ENCODE peak calls at places on chromosome 14, in four cellular contexts. Y is astrocyte, X is cardiac muscle cell, Q is psoas muscle. T is an unnamed sample.

GRCh38 chr14:67387195-67387594 is 24.8 kb downstream of the PLEK2 start:
- DNase-seq in Y (no peak), X (no peak), Q (no peak), T (no peak)

GRCh38 chr14:72582582-72582981 is 311.3 kb downstream of the DPF3 start:
- DNase-seq in Y (no peak), X (no peak), Q (no peak), T (no peak)

GRCh38 chr14:84927096-84927910 is 602.6 kb upstream of the FLRT2 start:
- DNase-seq in Q (no peak), Y (no peak), X (peak; percentile 25), T (no peak)

GRCh38 chr14:31543969-31544799 is 17.0 kb upstream of the NUBPL start:
- DNase-seq in Q (no peak), X (peak; percentile 27), Y (no peak), T (no peak)

GRCh38 chr14:52778702-52779101 is 12.7 kb downstream of the GNPNAT1 start:
- DNase-seq in Y (no peak), Q (no peak), X (no peak), T (no peak)

GRCh38 chr14:42854061-42854460 is 1247.4 kb downstream of the LRFN5 start:
- DNase-seq in Q (no peak), X (no peak), Y (no peak), T (no peak)

GRCh38 chr14:55832122-55832911 is 252.3 kb downstream of the KTN1 start:
- DNase-seq in Q (no peak), Y (no peak), X (no peak), T (no peak)

GRCh38 chr14:101360045-101360931 is 201.0 kb upstream of the DIO3 start:
- DNase-seq in Y (no peak), Q (peak; percentile 88), X (peak; percentile 2), T (peak; percentile 79)

GRCh38 chr14:75577724-75578098 is 709 bp upstream of the FLVCR2 start:
- DNase-seq in Q (peak; percentile 94), Y (peak; percentile 55), X (peak; percentile 92), T (peak; percentile 83)

GRCh38 chr14:100541621-100542560 is 45.3 kb downstream of the BEGAIN start:
- DNase-seq in Y (no peak), Q (peak; percentile 48), X (no peak), T (no peak)

GRCh38 chr14:33911046-33911445 is 39.8 kb downstream of the EGLN3 start:
- DNase-seq in X (no peak), Y (no peak), Q (no peak), T (no peak)

GRCh38 chr14:103521438-103521961 is 1.1 kb downstream of the CKB start:
- DNase-seq in Y (no peak), Q (no peak), X (no peak), T (no peak)

GRCh38 chr14:85415015-85415712 is 114.8 kb upstream of the FLRT2 start:
- DNase-seq in X (peak; percentile 96), Q (no peak), Y (peak; percentile 94), T (no peak)

GRCh38 chr14:94386085-94387031 is 2.0 kb downstream of the SERPINA1 start:
- DNase-seq in Q (no peak), X (no peak), Y (no peak), T (peak; percentile 58)

GRCh38 chr14:32444262-32444661 is 115.2 kb downstream of the AKAP6 start:
- DNase-seq in Y (no peak), X (no peak), Q (no peak), T (no peak)

GRCh38 chr14:99545574-99545973 is 58.4 kb downstream of the CCDC85C start:
- DNase-seq in Q (no peak), Y (no peak), X (no peak), T (no peak)

GRCh38 chr14:101705733-101706508 is 55.6 kb upstream of the PPP2R5C start:
- DNase-seq in Y (peak; percentile 10), X (peak; percentile 76), Q (peak; percentile 81), T (no peak)

GRCh38 chr14:54487771-54488170 is 1.0 kb downstream of the GMFB start:
- DNase-seq in Y (peak; percentile 49), Q (no peak), X (peak; percentile 58), T (no peak)

GRCh38 chr14:31194095-31194494 is 13.5 kb downstream of the HECTD1 start:
- DNase-seq in Q (no peak), X (peak; percentile 38), Y (no peak), T (no peak)

GRCh38 chr14:104546021-104546491 is 33.5 kb upstream of the C14orf180 start:
- DNase-seq in X (no peak), Y (no peak), Q (peak; percentile 26), T (no peak)

GRCh38 chr14:94761999-94762377 is 7.9 kb downstream of the GSC start:
- DNase-seq in Y (no peak), X (no peak), Q (peak; percentile 62), T (no peak)

GRCh38 chr14:104149617-104150141 is 11.3 kb downstream of the KIF26A start:
- DNase-seq in Y (peak; percentile 3), Q (peak; percentile 52), X (peak; percentile 27), T (no peak)

GRCh38 chr14:75648066-75648838 is 12.4 kb downstream of the ERG28 start:
- DNase-seq in Y (peak; percentile 97), X (peak; percentile 92), Q (peak; percentile 89), T (no peak)

GRCh38 chr14:56590535-56590951 is 10.9 kb downstream of the TMEM260 start:
- DNase-seq in Y (peak; percentile 12), Q (no peak), X (peak; percentile 8), T (no peak)

GRCh38 chr14:37623971-37624370 is 28.5 kb downstream of the TTC6 start:
- DNase-seq in Y (peak; percentile 3), Q (no peak), X (no peak), T (no peak)

GRCh38 chr14:68924392-68925158 is 54.5 kb downstream of the ACTN1 start:
- DNase-seq in Q (no peak), Y (no peak), X (no peak), T (no peak)

GRCh38 chr14:77181603-77182437 is at the start of gene TMEM63C:
- DNase-seq in X (peak; percentile 15), Q (no peak), Y (peak; percentile 10), T (no peak)

GRCh38 chr14:59161571-59162175 is 26.8 kb upstream of the DAAM1 start:
- DNase-seq in Q (peak; percentile 45), X (peak; percentile 92), Y (peak; percentile 86), T (peak; percentile 76)

GRCh38 chr14:95562892-95563685 is 28.2 kb downstream of the GLRX5 start:
- DNase-seq in Q (no peak), Y (peak; percentile 4), X (peak; percentile 40), T (no peak)

GRCh38 chr14:40870252-40870651 is 736.4 kb upstream of the LRFN5 start:
- DNase-seq in X (no peak), Q (no peak), Y (no peak), T (no peak)

GRCh38 chr14:71532349-71532748 is 399.9 kb upstream of the RGS6 start:
- DNase-seq in Y (peak; percentile 91), X (no peak), Q (no peak), T (no peak)

GRCh38 chr14:60723218-60724079 is 702 bp downstream of the SIX4 start:
- DNase-seq in X (peak; percentile 66), Y (peak; percentile 49), Q (peak; percentile 81), T (peak; percentile 74)

GRCh38 chr14:75246546-75247285 is 31.9 kb upstream of the FOS start:
- DNase-seq in Q (no peak), Y (no peak), X (no peak), T (no peak)

GRCh38 chr14:88492272-88493089 is 62.3 kb downstream of the PTPN21 start:
- DNase-seq in Q (no peak), Y (peak; percentile 47), X (peak; percentile 87), T (no peak)

GRCh38 chr14:34501997-34502396 is 37.5 kb downstream of the EAPP start:
- DNase-seq in Y (peak; percentile 36), X (peak; percentile 47), Q (no peak), T (no peak)

GRCh38 chr14:86838363-86838762 is 1154.6 kb downstream of the GALC start:
- DNase-seq in Q (no peak), Y (no peak), X (no peak), T (no peak)

GRCh38 chr14:99047436-99048110 is 224.4 kb downstream of the BCL11B start:
- DNase-seq in Q (no peak), X (no peak), Y (peak; percentile 27), T (peak; percentile 38)

GRCh38 chr14:28101992-28102391 is 664.6 kb upstream of the FOXG1 start:
- DNase-seq in Q (no peak), X (no peak), Y (no peak), T (no peak)

GRCh38 chr14:21098892-21099595 is 589 bp upstream of the ZNF219 start:
- DNase-seq in Y (no peak), Q (no peak), X (no peak), T (no peak)

GRCh38 chr14:21100931-21101330 is at the start of gene TMEM253:
- DNase-seq in Q (no peak), Y (no peak), X (no peak), T (no peak)

GRCh38 chr14:21097616-21098133 is 780 bp downstream of the ZNF219 start:
- DNase-seq in X (no peak), Y (no peak), Q (no peak), T (no peak)

GRCh38 chr14:21098134-21098891 is at the start of gene ZNF219:
- DNase-seq in Q (peak; percentile 70), X (peak; percentile 61), Y (peak; percentile 26), T (peak; percentile 82)

GRCh38 chr14:21099596-21099985 is 1.1 kb upstream of the ZNF219 start:
- DNase-seq in Y (no peak), Q (no peak), X (no peak), T (no peak)
- H3K27ac ChIP-seq in Y (no peak overlapping the region), Q (peak overlapping the region; percentile 67), X (peak overlapping the region; percentile 93), T (peak overlapping the region; percentile 88)

DNA sequence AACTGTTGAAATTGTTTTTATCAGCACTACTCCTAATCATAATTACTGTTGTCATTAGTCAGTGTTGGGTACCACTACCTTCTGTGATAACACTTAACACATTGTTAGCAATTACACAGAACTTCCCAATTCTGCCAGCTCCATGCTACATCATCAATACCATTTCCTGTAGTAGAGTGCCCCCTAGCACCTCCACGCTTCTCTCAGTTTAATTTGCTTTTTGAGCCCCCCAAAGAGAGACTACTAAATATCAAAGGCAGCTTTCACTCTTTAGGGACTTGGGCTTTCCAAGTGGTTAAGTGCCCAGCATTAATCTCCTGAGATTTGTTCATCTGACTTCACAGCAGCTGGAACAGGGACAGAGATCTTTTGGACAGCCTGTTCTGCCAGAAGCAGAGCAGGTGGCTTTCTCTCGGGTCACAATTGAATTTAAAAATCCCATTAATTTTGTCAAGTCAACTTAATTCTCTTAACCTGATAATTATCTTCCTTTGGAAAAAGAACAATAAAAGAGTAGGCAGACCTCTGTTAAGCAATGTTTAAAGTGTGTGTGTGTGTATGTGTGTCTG is 954.9 kb downstream of the DIO2 start:
- DNase-seq in Y (no peak), X (no peak), Q (no peak), T (no peak)
- TF ChIP-seq CTCF in Y (no peak), X (no peak), Q (no peak), T (no peak)

GRCh38 chr14:24162083-24162482 is 1.0 kb downstream of the IRF9 start:
- DNase-seq in X (peak; percentile 52), Q (peak; percentile 42), Y (peak; percentile 26), T (peak; percentile 65)
- H3K4me3 ChIP-seq in X (no peak overlapping the region), Q (peak overlapping the region; percentile 74), Y (peak overlapping the region; percentile 74), T (peak overlapping the region; percentile 80)

DNA sequence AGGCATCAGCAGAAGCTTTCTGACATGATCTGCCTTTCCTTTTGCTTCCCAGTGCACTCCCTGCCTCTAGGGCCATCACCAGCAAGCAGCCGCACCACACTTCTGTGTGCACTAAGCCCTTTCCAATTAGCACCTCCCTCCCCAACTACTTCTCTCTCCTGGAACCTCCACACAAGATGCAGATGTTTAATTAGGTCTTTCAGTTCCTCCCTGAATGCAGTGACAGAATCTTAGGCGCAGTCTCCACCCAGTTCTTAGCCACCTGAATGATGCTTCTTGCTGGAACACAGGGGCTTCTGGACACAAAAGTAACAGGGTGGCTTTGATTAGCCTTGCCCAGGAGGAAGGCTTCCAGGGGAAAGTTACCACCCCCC is 32.9 kb downstream of the NIN start:
- DNase-seq in X (no peak), Q (no peak), Y (no peak), T (no peak)
- H3K27ac ChIP-seq in X (no peak overlapping the region), Q (no peak overlapping the region), Y (no peak overlapping the region), T (no peak overlapping the region)

GRCh38 chr14:63544641-63545234 is 1.6 kb upstream of the PPP2R5E start:
- DNase-seq in X (peak; percentile 50), Y (no peak), Q (no peak), T (no peak)
- TF ChIP-seq CTCF in X (peak; percentile 65), Y (peak; percentile 20), Q (peak; percentile 42), T (no peak)

T was measured in coronary artery.